ENCODE peak calls at places on chromosome 16, in seven cellular contexts. Q is globus pallidus, U is OCI-M1, F is RWPE1, G is cerebellum, B is left colon, S is psoas muscle. Z is an unnamed sample.

GRCh38 chr16:11306997-11307638 is 26.0 kb upstream of the PRM1 start:
- DNase-seq in Q (no peak), U (peak; percentile 47), F (no peak), G (no peak), B (no peak), S (no peak), Z (no peak)

GRCh38 chr16:1929105-1929504 is 10.9 kb upstream of the HS3ST6 start:
- DNase-seq in Q (no peak), U (peak; percentile 26), F (no peak), G (peak; percentile 27), B (no peak), S (no peak), Z (no peak)

GRCh38 chr16:20931066-20931465 is 30.5 kb downstream of the LYRM1 start:
- DNase-seq in Q (no peak), U (no peak), F (no peak), G (no peak), B (no peak), S (no peak), Z (no peak)

GRCh38 chr16:15988268-15989013 is 39.0 kb downstream of the ABCC1 start:
- DNase-seq in Q (no peak), U (peak; percentile 94), F (no peak), G (no peak), B (no peak), S (peak; percentile 37), Z (peak; percentile 76)

GRCh38 chr16:50244504-50245416 is 21.6 kb upstream of the ADCY7 start:
- DNase-seq in Q (no peak), U (no peak), F (peak; percentile 36), G (no peak), B (no peak), S (no peak), Z (no peak)

GRCh38 chr16:70795513-70795912 is 5.4 kb downstream of the VAC14 start:
- DNase-seq in Q (no peak), U (no peak), F (no peak), G (no peak), B (no peak), S (no peak), Z (no peak)

GRCh38 chr16:85697441-85697840 is 8.7 kb upstream of the GINS2 start:
- DNase-seq in Q (no peak), U (no peak), F (peak; percentile 55), G (no peak), B (no peak), S (no peak), Z (no peak)

GRCh38 chr16:24635900-24636610 is 93.4 kb upstream of the TNRC6A start:
- DNase-seq in Q (peak; percentile 44), U (peak; percentile 31), F (peak; percentile 83), G (peak; percentile 80), B (peak; percentile 52), S (peak; percentile 82), Z (no peak)

GRCh38 chr16:84686702-84687298 is 13.0 kb upstream of the USP10 start:
- DNase-seq in Q (no peak), U (peak; percentile 25), F (no peak), G (no peak), B (no peak), S (no peak), Z (peak; percentile 6)

GRCh38 chr16:4391635-4392381 is 20.2 kb downstream of the VASN start:
- DNase-seq in Q (no peak), U (no peak), F (no peak), G (no peak), B (no peak), S (no peak), Z (no peak)

GRCh38 chr16:72467157-72467759 is 295.3 kb upstream of the PMFBP1 start:
- DNase-seq in Q (peak; percentile 80), U (peak; percentile 45), F (peak; percentile 8), G (peak; percentile 0), B (no peak), S (no peak), Z (peak; percentile 35)

GRCh38 chr16:51981725-51982124 is 565.2 kb downstream of the TOX3 start:
- DNase-seq in Q (no peak), U (no peak), F (no peak), G (no peak), B (no peak), S (no peak), Z (no peak)

GRCh38 chr16:87226926-87227650 is 90.1 kb downstream of the C16orf95 start:
- DNase-seq in Q (no peak), U (no peak), F (no peak), G (peak; percentile 38), B (no peak), S (no peak), Z (no peak)

GRCh38 chr16:88012360-88012759 is 61.1 kb downstream of the BANP start:
- DNase-seq in Q (no peak), U (no peak), F (no peak), G (no peak), B (no peak), S (no peak), Z (no peak)

GRCh38 chr16:4634768-4635167 is 10.1 kb downstream of the MGRN1 start:
- DNase-seq in Q (no peak), U (no peak), F (no peak), G (no peak), B (no peak), S (no peak), Z (no peak)

GRCh38 chr16:85571813-85572619 is 41.1 kb upstream of the GSE1 start:
- DNase-seq in Q (no peak), U (peak; percentile 88), F (no peak), G (no peak), B (no peak), S (no peak), Z (peak; percentile 72)

GRCh38 chr16:555528-556478 is 4.4 kb upstream of the PRR35 start:
- DNase-seq in Q (no peak), U (no peak), F (no peak), G (peak; percentile 60), B (no peak), S (no peak), Z (no peak)

GRCh38 chr16:79146-80054 is 1.4 kb downstream of the MPG start:
- DNase-seq in Q (no peak), U (no peak), F (no peak), G (no peak), B (no peak), S (no peak), Z (no peak)

GRCh38 chr16:69839240-69839688 is 77.1 kb downstream of the WWP2 start:
- DNase-seq in Q (peak; percentile 85), U (no peak), F (no peak), G (no peak), B (no peak), S (no peak), Z (no peak)

GRCh38 chr16:21161211-21161610 is 2.7 kb downstream of the LDAF1 start:
- DNase-seq in Q (no peak), U (no peak), F (no peak), G (no peak), B (no peak), S (no peak), Z (no peak)

GRCh38 chr16:56102159-56102798 is 89.0 kb upstream of the GNAO1 start:
- DNase-seq in Q (peak; percentile 72), U (no peak), F (no peak), G (no peak), B (peak; percentile 30), S (peak; percentile 59), Z (no peak)

GRCh38 chr16:69494993-69495392 is 70.6 kb downstream of the CYB5B start:
- DNase-seq in Q (no peak), U (peak; percentile 45), F (no peak), G (no peak), B (no peak), S (no peak), Z (peak; percentile 34)

GRCh38 chr16:57539072-57539796 is 2.9 kb upstream of the CCDC102A start:
- DNase-seq in Q (no peak), U (peak; percentile 11), F (no peak), G (no peak), B (no peak), S (no peak), Z (no peak)

GRCh38 chr16:66881560-66881959 is 1.2 kb downstream of the PDP2 start:
- DNase-seq in Q (no peak), U (no peak), F (no peak), G (no peak), B (no peak), S (no peak), Z (no peak)

GRCh38 chr16:50880926-50881325 is 139.0 kb downstream of the CYLD start:
- DNase-seq in Q (no peak), U (no peak), F (no peak), G (no peak), B (no peak), S (no peak), Z (peak; percentile 55)

GRCh38 chr16:27522173-27522707 is 27.5 kb downstream of the GTF3C1 start:
- DNase-seq in Q (no peak), U (no peak), F (no peak), G (no peak), B (no peak), S (no peak), Z (no peak)

GRCh38 chr16:2339521-2340484 is 725 bp downstream of the ABCA3 start:
- DNase-seq in Q (peak; percentile 50), U (peak; percentile 42), F (peak; percentile 45), G (peak; percentile 47), B (peak; percentile 42), S (peak; percentile 79), Z (peak; percentile 50)

GRCh38 chr16:67216612-67217490 is 10.1 kb upstream of the TMEM208 start:
- DNase-seq in Q (peak; percentile 40), U (peak; percentile 90), F (no peak), G (no peak), B (no peak), S (no peak), Z (peak; percentile 81)

GRCh38 chr16:35188288-35189155 is 1729.1 kb downstream of the TP53TG3F start:
- DNase-seq in Q (no peak), U (peak; percentile 7), F (no peak), G (no peak), B (no peak), S (no peak), Z (no peak)

GRCh38 chr16:84449156-84450140 is 55.0 kb downstream of the MEAK7 start:
- DNase-seq in Q (no peak), U (no peak), F (no peak), G (no peak), B (peak; percentile 90), S (no peak), Z (no peak)

GRCh38 chr16:53156516-53156915 is 101.7 kb downstream of the CHD9 start:
- DNase-seq in Q (no peak), U (no peak), F (no peak), G (no peak), B (no peak), S (no peak), Z (no peak)

GRCh38 chr16:87062569-87063442 is 254.4 kb downstream of the C16orf95 start:
- DNase-seq in Q (peak; percentile 55), U (peak; percentile 84), F (peak; percentile 88), G (peak; percentile 19), B (no peak), S (no peak), Z (peak; percentile 72)

GRCh38 chr16:30721606-30722005 is 22.6 kb downstream of the SRCAP start:
- DNase-seq in Q (no peak), U (no peak), F (no peak), G (no peak), B (no peak), S (no peak), Z (no peak)

GRCh38 chr16:67028555-67029248 is at the start of gene CBFB:
- DNase-seq in Q (peak; percentile 91), U (peak; percentile 94), F (peak; percentile 97), G (peak; percentile 94), B (peak; percentile 91), S (peak; percentile 97), Z (peak; percentile 86)